ENCODE peak calls at places on chromosomes 13 and 19, in five cellular contexts. One of them, this sample, is unnamed.

GRCh38 chr13:24128112-24128511 is 32.4 kb upstream of the SPATA13 start:
- DNase-seq in GM04503: no peak
- DNase-seq in Right ventricle myocardium superior: no peak
- DNase-seq in esophagus squamous epithelium: no peak
- DNase-seq in heart right ventricle: no peak
- DNase-seq in this sample: no peak

GRCh38 chr13:113443991-113444390 is 9.3 kb downstream of the ADPRHL1 start:
- DNase-seq in heart right ventricle: no peak
- DNase-seq in esophagus squamous epithelium: no peak
- DNase-seq in GM04503: no peak
- DNase-seq in Right ventricle myocardium superior: no peak
- DNase-seq in this sample: no peak

GRCh38 chr13:39565036-39565949 is 37.7 kb downstream of the LHFPL6 start:
- DNase-seq in GM04503: peak
- DNase-seq in esophagus squamous epithelium: no peak
- DNase-seq in Right ventricle myocardium superior: no peak
- DNase-seq in heart right ventricle: no peak
- DNase-seq in this sample: peak

GRCh38 chr13:38381840-38382239 is 32.2 kb downstream of the UFM1 start:
- DNase-seq in heart right ventricle: no peak
- DNase-seq in Right ventricle myocardium superior: no peak
- DNase-seq in GM04503: no peak
- DNase-seq in esophagus squamous epithelium: no peak
- DNase-seq in this sample: no peak

GRCh38 chr13:34474469-34474868 is 467.6 kb upstream of the NBEA start:
- DNase-seq in GM04503: no peak
- DNase-seq in esophagus squamous epithelium: no peak
- DNase-seq in heart right ventricle: no peak
- DNase-seq in Right ventricle myocardium superior: no peak
- DNase-seq in this sample: no peak

GRCh38 chr19:33456076-33456844 is 65.3 kb downstream of the PEPD start:
- DNase-seq in heart right ventricle: no peak
- DNase-seq in esophagus squamous epithelium: no peak
- DNase-seq in Right ventricle myocardium superior: peak
- DNase-seq in GM04503: no peak
- DNase-seq in this sample: no peak

GRCh38 chr19:30160996-30161655 is 211.1 kb upstream of the ZNF536 start:
- DNase-seq in esophagus squamous epithelium: no peak
- DNase-seq in GM04503: no peak
- DNase-seq in Right ventricle myocardium superior: no peak
- DNase-seq in heart right ventricle: no peak
- DNase-seq in this sample: no peak

GRCh38 chr19:11420429-11420893 is 1.3 kb upstream of the RGL3 start:
- DNase-seq in GM04503: no peak
- DNase-seq in heart right ventricle: peak
- DNase-seq in Right ventricle myocardium superior: peak
- DNase-seq in esophagus squamous epithelium: no peak
- DNase-seq in this sample: peak

GRCh38 chr19:49058592-49058991 is 1.0 kb upstream of the CGB7 start:
- DNase-seq in Right ventricle myocardium superior: no peak
- DNase-seq in heart right ventricle: no peak
- DNase-seq in GM04503: no peak
- DNase-seq in esophagus squamous epithelium: no peak
- DNase-seq in this sample: no peak

GRCh38 chr19:2032296-2032941 is 16.9 kb upstream of the BTBD2 start:
- DNase-seq in GM04503: peak
- DNase-seq in Right ventricle myocardium superior: peak
- DNase-seq in esophagus squamous epithelium: peak
- DNase-seq in heart right ventricle: peak
- DNase-seq in this sample: peak

GRCh38 chr19:3210347-3211017 is 14.0 kb upstream of the CELF5 start:
- DNase-seq in heart right ventricle: peak
- DNase-seq in GM04503: no peak
- DNase-seq in Right ventricle myocardium superior: peak
- DNase-seq in esophagus squamous epithelium: no peak
- DNase-seq in this sample: peak

GRCh38 chr13:75372517-75372916 is 109.5 kb downstream of the TBC1D4 start:
- DNase-seq in GM04503: no peak
- DNase-seq in Right ventricle myocardium superior: no peak
- DNase-seq in heart right ventricle: no peak
- DNase-seq in esophagus squamous epithelium: no peak
- DNase-seq in this sample: no peak

GRCh38 chr19:289651-290538 is 1.3 kb downstream of the PLPP2 start:
- DNase-seq in esophagus squamous epithelium: no peak
- DNase-seq in heart right ventricle: no peak
- DNase-seq in GM04503: no peak
- DNase-seq in Right ventricle myocardium superior: peak
- DNase-seq in this sample: no peak

GRCh38 chr19:10084803-10085202 is 1.3 kb upstream of the SHFL start:
- DNase-seq in GM04503: no peak
- DNase-seq in heart right ventricle: no peak
- DNase-seq in esophagus squamous epithelium: no peak
- DNase-seq in Right ventricle myocardium superior: no peak
- DNase-seq in this sample: no peak

GRCh38 chr19:40663712-40664692 is 26.4 kb downstream of the NUMBL start:
- DNase-seq in esophagus squamous epithelium: no peak
- DNase-seq in Right ventricle myocardium superior: no peak
- DNase-seq in GM04503: no peak
- DNase-seq in heart right ventricle: no peak
- DNase-seq in this sample: no peak

GRCh38 chr19:16227837-16228636 is 30.3 kb downstream of the AP1M1 start:
- DNase-seq in GM04503: no peak
- DNase-seq in heart right ventricle: no peak
- DNase-seq in esophagus squamous epithelium: no peak
- DNase-seq in Right ventricle myocardium superior: no peak
- DNase-seq in this sample: no peak

GRCh38 chr13:21420706-21421105 is 38.4 kb downstream of the ZDHHC20 start:
- DNase-seq in heart right ventricle: no peak
- DNase-seq in esophagus squamous epithelium: no peak
- DNase-seq in Right ventricle myocardium superior: no peak
- DNase-seq in GM04503: no peak
- DNase-seq in this sample: no peak

GRCh38 chr19:39355253-39355652 is 13.0 kb downstream of the SAMD4B start:
- DNase-seq in heart right ventricle: no peak
- DNase-seq in esophagus squamous epithelium: no peak
- DNase-seq in GM04503: no peak
- DNase-seq in Right ventricle myocardium superior: no peak
- DNase-seq in this sample: no peak

GRCh38 chr19:13978721-13979191 is 26.4 kb downstream of the DCAF15 start:
- DNase-seq in heart right ventricle: no peak
- DNase-seq in GM04503: no peak
- DNase-seq in esophagus squamous epithelium: no peak
- DNase-seq in Right ventricle myocardium superior: no peak
- DNase-seq in this sample: no peak

GRCh38 chr19:55537741-55538111 is 793 bp upstream of the SBK2 start:
- DNase-seq in GM04503: no peak
- DNase-seq in esophagus squamous epithelium: no peak
- DNase-seq in Right ventricle myocardium superior: no peak
- DNase-seq in heart right ventricle: no peak
- DNase-seq in this sample: no peak

GRCh38 chr13:111907341-111907880 is 159.5 kb upstream of the SOX1 start:
- DNase-seq in GM04503: no peak
- DNase-seq in esophagus squamous epithelium: no peak
- DNase-seq in heart right ventricle: no peak
- DNase-seq in Right ventricle myocardium superior: no peak
- DNase-seq in this sample: no peak

This sample was measured in left cardiac atrium.